ENCODE peak calls at places on chromosome 3, in five cellular contexts. R is heart right ventricle, U is stomach, Y is Calu3, P is mesothelial cell of epicardium. V is an unnamed sample.

GRCh38 chr3:45915518-45916231 is 27.6 kb upstream of the CXCR6 start:
- DNase-seq in R (no peak), U (peak), Y (peak), P (no peak), V (no peak)

GRCh38 chr3:184786271-184787010 is 25.5 kb upstream of the VPS8 start:
- DNase-seq in R (peak), U (no peak), Y (no peak), P (no peak), V (peak)

GRCh38 chr3:179250803-179251476 is at the start of gene KCNMB3:
- DNase-seq in R (no peak), U (no peak), Y (no peak), P (no peak), V (no peak)

GRCh38 chr3:99384596-99384995 is 253.8 kb upstream of the COL8A1 start:
- DNase-seq in R (no peak), U (no peak), Y (no peak), P (no peak), V (no peak)

GRCh38 chr3:147807773-147808172 is 398.6 kb downstream of the ZIC1 start:
- DNase-seq in R (no peak), U (no peak), Y (no peak), P (no peak), V (no peak)

GRCh38 chr3:196287066-196287404 is 491 bp downstream of the PCYT1A start:
- DNase-seq in R (peak), U (no peak), Y (no peak), P (no peak), V (peak)

GRCh38 chr3:140911822-140912221 is 29.8 kb upstream of the SLC25A36 start:
- DNase-seq in R (no peak), U (no peak), Y (no peak), P (no peak), V (no peak)

GRCh38 chr3:67401911-67402310 is 252.5 kb downstream of the SUCLG2 start:
- DNase-seq in R (no peak), U (no peak), Y (no peak), P (no peak), V (no peak)

GRCh38 chr3:23758253-23758838 is 47.4 kb upstream of the UBE2E1 start:
- DNase-seq in R (no peak), U (no peak), Y (no peak), P (no peak), V (no peak)

GRCh38 chr3:17287006-17287689 is 402.4 kb downstream of the PLCL2 start:
- DNase-seq in R (no peak), U (no peak), Y (no peak), P (no peak), V (no peak)

GRCh38 chr3:157916672-157917071 is 189.5 kb downstream of the SHOX2 start:
- DNase-seq in R (no peak), U (no peak), Y (no peak), P (no peak), V (no peak)

GRCh38 chr3:37985637-37986320 is 4.8 kb upstream of the VILL start:
- DNase-seq in R (no peak), U (peak), Y (no peak), P (no peak), V (peak)

GRCh38 chr3:186110975-186111974 is 2.4 kb upstream of the ETV5 start:
- DNase-seq in R (no peak), U (no peak), Y (no peak), P (no peak), V (no peak)

GRCh38 chr3:126056681-126057546 is 27.0 kb downstream of the SLC41A3 start:
- DNase-seq in R (peak), U (no peak), Y (peak), P (no peak), V (peak)

GRCh38 chr3:4780545-4780957 is 198.7 kb upstream of the BHLHE40 start:
- DNase-seq in R (no peak), U (no peak), Y (no peak), P (no peak), V (no peak)

GRCh38 chr3:188220988-188221818 is 67.2 kb downstream of the LPP start:
- DNase-seq in R (no peak), U (no peak), Y (no peak), P (no peak), V (peak)

GRCh38 chr3:138363322-138363721 is 14.9 kb downstream of the MRAS start:
- DNase-seq in R (no peak), U (no peak), Y (no peak), P (no peak), V (no peak)
- TF ChIP-seq CTCF in R (no peak), U (no peak), Y (no peak), P (no peak), V (no peak)

GRCh38 chr3:194124221-194124620 is 11.7 kb upstream of the HES1 start:
- DNase-seq in R (no peak), U (no peak), Y (no peak), P (no peak), V (no peak)
- TF ChIP-seq CTCF in R (no peak), U (no peak), Y (no peak), P (no peak), V (no peak)

GRCh38 chr3:149688122-149688757 is 30.4 kb upstream of the WWTR1 start:
- DNase-seq in R (no peak), U (peak), Y (peak), P (no peak), V (no peak)
- TF ChIP-seq CTCF in R (no peak), U (no peak), Y (no peak), P (no peak), V (no peak)

GRCh38 chr3:54841461-54841860 is 86.4 kb downstream of the LRTM1 start:
- DNase-seq in R (no peak), U (no peak), Y (no peak), P (no peak), V (no peak)
- TF ChIP-seq CTCF in R (no peak), U (no peak), Y (no peak), P (no peak), V (no peak)

GRCh38 chr3:119808244-119808643 is 26.3 kb downstream of the NR1I2 start:
- DNase-seq in R (no peak), U (no peak), Y (no peak), P (no peak), V (no peak)

GRCh38 chr3:119812491-119813058 is 30.7 kb downstream of the NR1I2 start:
- DNase-seq in R (peak), U (no peak), Y (no peak), P (no peak), V (peak)

GRCh38 chr3:119809249-119810017 is 27.5 kb downstream of the NR1I2 start:
- DNase-seq in R (no peak), U (no peak), Y (no peak), P (no peak), V (no peak)

GRCh38 chr3:119808843-119809242 is 26.9 kb downstream of the NR1I2 start:
- DNase-seq in R (no peak), U (no peak), Y (no peak), P (no peak), V (no peak)

DNA sequence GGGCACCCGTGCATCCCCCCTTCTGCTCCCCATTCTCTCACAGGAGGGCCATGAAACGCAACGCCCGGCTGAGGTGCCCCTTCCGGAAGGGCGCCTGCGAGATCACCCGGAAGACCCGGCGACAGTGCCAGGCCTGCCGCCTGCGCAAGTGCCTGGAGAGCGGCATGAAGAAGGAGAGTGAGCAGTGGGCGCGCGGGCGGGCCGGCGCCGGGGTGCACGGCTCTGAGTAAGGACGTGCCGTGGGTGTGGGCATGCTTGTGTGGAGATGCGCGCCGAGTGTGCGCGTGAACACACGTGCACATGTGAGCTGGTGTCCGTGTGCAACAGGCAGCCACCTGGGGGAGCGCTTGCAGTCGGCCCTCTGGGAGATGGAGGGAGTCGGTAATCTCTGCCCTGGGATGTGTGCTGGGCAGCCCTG is 28.1 kb downstream of the NR1I2 start:
- DNase-seq in R (peak), U (peak), Y (no peak), P (no peak), V (peak)
- TF ChIP-seq CTCF in R (no peak), U (no peak), Y (no peak), P (no peak), V (no peak)

GRCh38 chr3:58332575-58333179 is at the start of gene PXK:
- DNase-seq in R (peak), U (peak), Y (peak), P (peak), V (peak)
- TF ChIP-seq CTCF in R (peak), U (no peak), Y (no peak), P (no peak), V (no peak)

GRCh38 chr3:71512000-71512399 is 71.5 kb downstream of the FOXP1 start:
- DNase-seq in R (no peak), U (no peak), Y (no peak), P (no peak), V (no peak)
- TF ChIP-seq CTCF in R (no peak), U (no peak), Y (no peak), P (no peak), V (no peak)

GRCh38 chr3:53046171-53047170 is 598 bp upstream of the SFMBT1 start:
- DNase-seq in R (peak), U (peak), Y (peak), P (no peak), V (peak)
- TF ChIP-seq CTCF in R (peak), U (peak), Y (peak), P (no peak), V (peak)